ENCODE peak calls at places on chromosomes 16 and 17, in four cellular contexts. Q, P, E and N are unnamed samples.

GRCh38 chr17:64115043-64115698 is 14.8 kb downstream of the ERN1 start:
- DNase-seq in Q (no peak), P (no peak), E (no peak), N (no peak)

GRCh38 chr16:25110392-25110947 is 1.1 kb upstream of the LCMT1 start:
- DNase-seq in Q (no peak), P (no peak), E (no peak), N (peak; percentile 18)

GRCh38 chr17:9938764-9939163 is 33.7 kb upstream of the RCVRN start:
- DNase-seq in Q (no peak), P (no peak), E (no peak), N (no peak)

GRCh38 chr16:65658339-65659275 is 536.7 kb upstream of the CDH11 start:
- DNase-seq in Q (no peak), P (no peak), E (peak; percentile 86), N (peak; percentile 75)

GRCh38 chr17:41532947-41533570 is 5.0 kb upstream of the KRT19 start:
- DNase-seq in Q (no peak), P (no peak), E (no peak), N (no peak)

GRCh38 chr16:30112197-30113030 is 923 bp downstream of the GDPD3 start:
- DNase-seq in Q (peak; percentile 86), P (no peak), E (peak; percentile 42), N (peak; percentile 41)

GRCh38 chr17:20111538-20111937 is 102.4 kb downstream of the SPECC1 start:
- DNase-seq in Q (no peak), P (no peak), E (no peak), N (no peak)

GRCh38 chr17:50207792-50208567 is 6.5 kb upstream of the COL1A1 start:
- DNase-seq in Q (peak; percentile 84), P (no peak), E (no peak), N (no peak)

GRCh38 chr16:86836503-86837125 is 258.3 kb downstream of the FOXL1 start:
- DNase-seq in Q (no peak), P (no peak), E (peak; percentile 93), N (peak; percentile 72)

GRCh38 chr17:16342979-16343378 is 10.3 kb downstream of the CENPV start:
- DNase-seq in Q (no peak), P (no peak), E (peak; percentile 70), N (peak; percentile 26)

GRCh38 chr16:66454751-66455150 is 27.7 kb downstream of the BEAN1 start:
- DNase-seq in Q (no peak), P (no peak), E (no peak), N (no peak)

GRCh38 chr16:26762596-26762995 is 304.1 kb upstream of the C16orf82 start:
- DNase-seq in Q (peak; percentile 28), P (no peak), E (no peak), N (no peak)

DNA sequence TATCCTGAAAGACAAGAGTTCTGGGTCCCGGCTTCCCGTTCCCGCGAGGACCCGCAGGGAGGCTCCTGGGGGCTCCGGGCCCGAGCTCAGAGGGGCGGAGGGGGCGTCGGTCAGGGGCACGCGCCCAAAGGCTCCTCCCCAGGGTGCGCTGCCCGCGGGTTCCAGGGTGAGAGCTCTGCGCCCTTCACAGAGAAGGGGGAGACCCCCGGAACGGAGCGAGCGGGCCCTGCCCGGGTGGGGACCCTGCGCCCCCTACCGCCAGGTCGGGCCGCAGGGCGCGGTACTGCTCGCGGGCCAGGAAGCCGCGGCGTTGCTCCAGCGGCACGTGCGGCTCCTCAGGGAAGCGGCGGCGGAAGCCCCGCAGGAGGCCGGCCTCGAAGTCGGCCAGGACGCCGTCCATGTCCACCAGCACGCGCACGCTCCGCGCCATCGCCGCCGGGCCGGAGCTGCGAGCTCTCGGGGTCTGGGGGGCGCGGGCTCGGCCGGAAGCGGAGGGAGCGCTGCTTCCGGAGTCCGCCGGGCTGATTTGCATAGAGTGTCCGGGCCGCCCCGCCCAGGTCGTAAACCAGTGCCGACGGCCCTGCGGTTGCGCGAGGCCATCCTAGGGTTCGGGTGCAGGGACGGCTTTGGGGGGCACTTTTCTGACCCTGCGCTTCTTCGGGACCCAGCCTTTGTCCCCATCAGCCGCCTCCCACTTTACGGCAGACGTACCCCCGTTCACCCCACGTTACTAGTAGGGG is at the start of gene NT5C:
- DNase-seq in Q (peak; percentile 93), P (peak; percentile 82), E (peak; percentile 61), N (peak; percentile 80)
- H2BK5ac ChIP-seq in Q (no peak within 1 kb of the TSS), P (peak within 1 kb of the TSS; percentile 24), E (peak within 1 kb of the TSS; percentile 64), N (peak within 1 kb of the TSS; percentile 81)

GRCh38 chr16:31916056-31916488 is 42.5 kb downstream of the ZNF267 start:
- DNase-seq in Q (no peak), P (no peak), E (no peak), N (no peak)
- H3K9me3 ChIP-seq in Q (peaks cover 81% of the 10 kb centered on the region), P (peaks cover 91% of the 10 kb centered on the region), E (peaks cover 55% of the 10 kb centered on the region), N (peaks cover 100% of the 10 kb centered on the region)

DNA sequence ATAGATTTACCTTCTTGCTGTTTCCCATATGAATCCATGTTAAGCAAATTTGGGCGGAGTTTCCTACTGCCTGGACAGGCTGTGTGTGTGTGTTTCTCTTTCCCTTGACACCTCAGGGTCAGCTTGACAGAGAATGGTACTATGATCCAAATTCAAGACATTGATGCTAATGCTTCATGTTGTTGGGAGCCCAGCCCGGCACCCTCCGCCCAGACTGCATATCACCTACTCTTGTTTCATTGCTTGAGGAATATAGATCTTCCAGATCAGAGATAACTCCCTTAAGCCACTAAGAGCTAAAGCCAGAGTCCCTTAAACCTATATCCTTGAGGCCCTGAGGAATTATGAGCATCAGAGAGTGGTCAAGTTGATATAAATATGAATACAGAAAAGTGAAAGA is 69.8 kb downstream of the WIPI1 start:
- DNase-seq in Q (peak; percentile 4), P (no peak), E (no peak), N (no peak)
- H2BK5ac ChIP-seq in Q (no peak overlapping the region), P (no peak overlapping the region), E (no peak overlapping the region), N (no peak overlapping the region)

GRCh38 chr16:79006762-79007161 is 593.8 kb downstream of the MAF start:
- DNase-seq in Q (no peak), P (no peak), E (no peak), N (no peak)

GRCh38 chr16:79008036-79008868 is 592.3 kb downstream of the MAF start:
- DNase-seq in Q (no peak), P (no peak), E (no peak), N (peak; percentile 46)

GRCh38 chr16:79006206-79006605 is 594.3 kb downstream of the MAF start:
- DNase-seq in Q (no peak), P (no peak), E (no peak), N (no peak)

GRCh38 chr16:79008869-79009179 is 591.7 kb downstream of the MAF start:
- DNase-seq in Q (no peak), P (no peak), E (no peak), N (no peak)

GRCh38 chr16:79007614-79008013 is 592.9 kb downstream of the MAF start:
- DNase-seq in Q (no peak), P (no peak), E (no peak), N (peak; percentile 36)
- H3K9me3 ChIP-seq in Q (no peaks in the 10 kb centered on the region), P (no peaks in the 10 kb centered on the region), E (peaks cover 55% of the 10 kb centered on the region), N (no peaks in the 10 kb centered on the region)

DNA sequence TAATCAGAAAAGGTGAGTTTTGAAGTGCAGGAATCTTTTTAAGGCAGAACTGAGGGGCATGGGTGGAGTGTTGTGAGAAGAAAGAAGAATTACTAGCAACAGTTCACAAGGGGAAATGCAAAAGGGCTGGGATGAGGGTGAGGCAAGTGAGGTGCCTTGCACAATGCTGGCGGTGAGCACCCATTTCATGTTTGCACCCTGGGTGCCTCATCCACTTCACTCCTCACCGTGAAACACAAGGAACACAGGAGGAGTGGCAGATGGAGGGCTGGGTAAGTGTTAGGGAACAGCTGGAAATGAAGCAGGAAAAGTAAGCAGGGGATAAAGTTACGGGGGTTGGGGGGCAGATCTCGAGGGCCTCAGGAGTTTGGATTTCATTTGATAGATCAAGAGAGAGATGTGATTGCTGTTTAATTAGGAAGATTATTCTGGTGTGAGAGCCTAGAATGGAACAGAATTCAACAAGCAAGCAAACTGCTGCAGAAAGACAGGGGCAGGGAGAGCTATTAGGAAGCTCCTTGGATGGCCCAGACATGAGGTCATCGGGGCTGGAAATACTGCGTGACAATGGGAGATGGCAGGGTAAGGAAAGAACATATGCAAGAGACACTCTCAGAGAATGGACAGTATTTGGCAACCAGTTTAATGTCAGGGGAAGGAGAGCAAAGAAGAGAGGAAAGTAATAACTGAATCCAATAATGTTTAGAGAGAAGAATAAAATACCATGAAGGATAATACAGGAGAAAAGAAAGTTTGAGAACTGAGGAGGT is 8.3 kb upstream of the HEATR6 start:
- DNase-seq in Q (no peak), P (no peak), E (peak; percentile 72), N (peak; percentile 93)
- H2BK5ac ChIP-seq in Q (no peak overlapping the region), P (no peak overlapping the region), E (peak overlapping the region; percentile 88), N (peak overlapping the region; percentile 50)

DNA sequence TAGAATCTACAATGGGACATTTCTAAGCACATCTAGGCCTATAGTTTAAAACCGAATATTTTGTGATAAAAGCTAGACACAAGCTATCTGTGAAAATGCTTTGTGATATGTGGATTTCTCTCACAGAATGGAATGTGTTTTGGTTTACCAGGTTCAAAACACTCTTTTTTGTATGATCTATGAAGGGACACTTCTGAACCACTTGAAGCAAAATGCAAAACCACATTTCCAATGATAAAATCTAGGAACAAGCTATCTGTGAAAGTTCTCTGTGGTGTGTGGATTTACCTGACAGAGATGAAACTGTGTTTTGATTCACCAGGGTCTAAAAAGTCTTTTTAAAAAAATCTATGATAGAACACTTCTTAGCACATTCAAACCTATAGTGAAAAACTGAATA is 2192.4 kb downstream of the TP53TG3F start:
- DNase-seq in Q (no peak), P (no peak), E (no peak), N (no peak)
- H3K9me3 ChIP-seq in Q (peaks cover 57% of the 10 kb centered on the region), P (no peaks in the 10 kb centered on the region), E (no peaks in the 10 kb centered on the region), N (peaks cover 27% of the 10 kb centered on the region)

GRCh38 chr16:89277641-89278341 is 60.3 kb downstream of the ZNF778 start:
- DNase-seq in Q (no peak), P (no peak), E (no peak), N (no peak)
- H2BK5ac ChIP-seq in Q (no peak overlapping the region), P (no peak overlapping the region), E (no peak overlapping the region), N (no peak overlapping the region)

GRCh38 chr17:76193616-76194015 is 46.7 kb downstream of the RNF157 start:
- DNase-seq in Q (no peak), P (peak; percentile 8), E (no peak), N (no peak)

GRCh38 chr17:76191891-76192290 is 48.4 kb downstream of the RNF157 start:
- DNase-seq in Q (no peak), P (no peak), E (no peak), N (no peak)

GRCh38 chr17:76188213-76189060 is 47.4 kb upstream of the FOXJ1 start:
- DNase-seq in Q (no peak), P (no peak), E (peak; percentile 13), N (peak; percentile 33)

GRCh38 chr17:76189247-76189646 is 48.2 kb upstream of the FOXJ1 start:
- DNase-seq in Q (no peak), P (no peak), E (no peak), N (no peak)

GRCh38 chr17:76189741-76190140 is 48.7 kb upstream of the FOXJ1 start:
- DNase-seq in Q (peak; percentile 67), P (no peak), E (no peak), N (no peak)
- H3K9me3 ChIP-seq in Q (no peaks in the 10 kb centered on the region), P (no peaks in the 10 kb centered on the region), E (no peaks in the 10 kb centered on the region), N (no peaks in the 10 kb centered on the region)